ENCODE peak calls at places on chromosome 18, in eight cellular contexts. E, L, C, T, U, B, J and F are unnamed samples.
A peak's percentile ranks its signal among the peaks of the same experiment; 100 is the strongest.

GRCh38 chr18:70382032-70382431 is 93.2 kb downstream of the SOCS6 start:
- DNase-seq in B (no peak), E (no peak), U (no peak), T (no peak), L (no peak), J (peak; percentile 53), C (no peak), F (no peak)

GRCh38 chr18:58417752-58418151 is 211.1 kb downstream of the ALPK2 start:
- DNase-seq in B (peak; percentile 64), T (no peak), J (no peak), C (no peak), U (no peak), L (no peak), E (no peak), F (peak; percentile 81)

GRCh38 chr18:486929-487328 is 13.6 kb downstream of the COLEC12 start:
- DNase-seq in B (no peak), J (no peak), C (no peak), E (no peak), T (no peak), L (no peak), U (no peak), F (no peak)

GRCh38 chr18:26133652-26134051 is at the start of gene PSMA8:
- DNase-seq in L (no peak), T (no peak), E (no peak), U (no peak), J (no peak), C (no peak), B (no peak), F (no peak)

GRCh38 chr18:3758531-3758930 is 308.6 kb downstream of the TGIF1 start:
- DNase-seq in C (no peak), U (no peak), E (no peak), J (no peak), B (peak; percentile 49), T (no peak), L (no peak), F (peak; percentile 94)

GRCh38 chr18:67217551-67218166 is 298.9 kb downstream of the DSEL start:
- DNase-seq in L (peak; percentile 41), U (no peak), T (no peak), E (no peak), B (peak; percentile 83), C (peak; percentile 42), J (no peak), F (peak; percentile 63)

GRCh38 chr18:62264984-62265383 is 60.1 kb upstream of the TNFRSF11A start:
- DNase-seq in U (no peak), C (no peak), J (no peak), L (no peak), T (no peak), E (no peak), B (no peak), F (no peak)

GRCh38 chr18:68847219-68847860 is 49.5 kb downstream of the CCDC102B start:
- DNase-seq in C (no peak), U (no peak), J (no peak), B (peak; percentile 57), T (no peak), L (no peak), E (no peak), F (peak; percentile 31)

GRCh38 chr18:30113454-30113853 is 929.1 kb downstream of the DSC3 start:
- DNase-seq in U (no peak), B (no peak), C (no peak), L (no peak), T (no peak), E (no peak), J (no peak), F (no peak)

GRCh38 chr18:33611525-33612135 is 33.6 kb downstream of the ASXL3 start:
- DNase-seq in U (no peak), C (no peak), T (no peak), B (no peak), L (no peak), E (no peak), J (no peak), F (no peak)

GRCh38 chr18:35267161-35267651 is 22.8 kb downstream of the ZSCAN30 start:
- DNase-seq in J (peak; percentile 87), U (peak; percentile 48), T (peak; percentile 73), C (peak; percentile 80), E (peak; percentile 29), L (no peak), B (peak; percentile 54), F (no peak)

GRCh38 chr18:48955528-48956261 is 4.9 kb upstream of the SMAD7 start:
- DNase-seq in T (no peak), L (no peak), C (peak; percentile 50), U (no peak), B (peak; percentile 97), J (peak; percentile 63), E (no peak), F (peak; percentile 90)

GRCh38 chr18:7360606-7361170 is 129.8 kb downstream of the LRRC30 start:
- DNase-seq in B (no peak), T (no peak), C (no peak), E (no peak), L (no peak), U (no peak), J (no peak), F (no peak)

GRCh38 chr18:77478619-77479018 is 229.0 kb downstream of the GALR1 start:
- DNase-seq in E (no peak), B (no peak), L (no peak), T (no peak), J (no peak), U (no peak), C (no peak), F (no peak)

GRCh38 chr18:2890606-2891005 is 43.8 kb downstream of the EMILIN2 start:
- DNase-seq in J (no peak), U (no peak), C (no peak), L (no peak), E (no peak), B (no peak), T (no peak), F (no peak)

GRCh38 chr18:22026889-22027288 is 142.5 kb upstream of the GATA6 start:
- DNase-seq in C (no peak), J (no peak), U (no peak), L (no peak), E (no peak), B (no peak), T (no peak), F (no peak)

GRCh38 chr18:5630766-5631413 is 87.1 kb upstream of the EPB41L3 start:
- DNase-seq in E (no peak), J (no peak), T (no peak), C (no peak), U (no peak), B (no peak), L (no peak), F (no peak)

GRCh38 chr18:22084547-22084946 is 84.8 kb upstream of the GATA6 start:
- DNase-seq in C (peak; percentile 83), L (peak; percentile 16), J (no peak), U (no peak), B (no peak), T (peak; percentile 39), E (no peak), F (no peak)

GRCh38 chr18:34977787-34978532 is 63.3 kb upstream of the MAPRE2 start:
- DNase-seq in L (peak; percentile 39), C (peak; percentile 65), E (peak; percentile 63), T (peak; percentile 59), U (peak; percentile 34), J (peak; percentile 78), B (peak; percentile 55), F (peak; percentile 36)

GRCh38 chr18:27114842-27115241 is 70.3 kb downstream of the CHST9 start:
- DNase-seq in U (peak; percentile 37), T (no peak), J (no peak), E (no peak), C (no peak), L (no peak), B (no peak), F (no peak)

GRCh38 chr18:59616501-59616900 is 80.7 kb downstream of the CCBE1 start:
- DNase-seq in E (no peak), J (no peak), C (no peak), L (no peak), B (no peak), U (no peak), T (no peak), F (no peak)

GRCh38 chr18:3451166-3451988 is 1.4 kb downstream of the TGIF1 start:
- DNase-seq in B (peak; percentile 93), T (peak; percentile 94), U (no peak), J (peak; percentile 96), L (peak; percentile 85), C (peak; percentile 94), E (peak; percentile 71), F (peak; percentile 85)

GRCh38 chr18:27585602-27586173 is 400.6 kb upstream of the CHST9 start:
- DNase-seq in T (no peak), E (no peak), C (no peak), U (no peak), L (no peak), J (no peak), B (no peak), F (no peak)